ENCODE peak calls at places on chromosomes 6 and 20, in seven cellular contexts. One of them, this sample, is unnamed.

GRCh38 chr20:2756056-2756611 is 44.3 kb downstream of the CPXM1 start:
- DNase-seq in stimulated activated CD8-positive, alpha-beta memory T cell treated with anti-CD3 and anti-CD28 coated beads, Interleukin-2, amount 100 ng/mL, for 1 hour: no peak
- DNase-seq in cerebellar cortex: peak
- DNase-seq in stimulated activated CD4-positive, alpha-beta T cell treated with anti-CD3 and anti-CD28 coated beads, Interleukin-4, amount 100 ng/mL, for 24 hours: no peak
- DNase-seq in right lobe of liver: no peak
- DNase-seq in psoas muscle: no peak
- DNase-seq in HFFc6: no peak
- DNase-seq in this sample: peak

GRCh38 chr6:158629376-158630221 is 14.9 kb downstream of the DYNLT1 start:
- DNase-seq in stimulated activated CD8-positive, alpha-beta memory T cell treated with anti-CD3 and anti-CD28 coated beads, Interleukin-2, amount 100 ng/mL, for 1 hour: no peak
- DNase-seq in cerebellar cortex: no peak
- DNase-seq in stimulated activated CD4-positive, alpha-beta T cell treated with anti-CD3 and anti-CD28 coated beads, Interleukin-4, amount 100 ng/mL, for 24 hours: no peak
- DNase-seq in right lobe of liver: no peak
- DNase-seq in psoas muscle: peak
- DNase-seq in HFFc6: no peak
- DNase-seq in this sample: no peak

GRCh38 chr6:46706464-46706863 is 18.8 kb downstream of the TDRD6 start:
- DNase-seq in stimulated activated CD8-positive, alpha-beta memory T cell treated with anti-CD3 and anti-CD28 coated beads, Interleukin-2, amount 100 ng/mL, for 1 hour: no peak
- DNase-seq in cerebellar cortex: no peak
- DNase-seq in stimulated activated CD4-positive, alpha-beta T cell treated with anti-CD3 and anti-CD28 coated beads, Interleukin-4, amount 100 ng/mL, for 24 hours: no peak
- DNase-seq in right lobe of liver: no peak
- DNase-seq in psoas muscle: no peak
- DNase-seq in HFFc6: no peak
- DNase-seq in this sample: no peak

GRCh38 chr20:14888172-14888571 is 550.8 kb upstream of the FLRT3 start:
- DNase-seq in stimulated activated CD8-positive, alpha-beta memory T cell treated with anti-CD3 and anti-CD28 coated beads, Interleukin-2, amount 100 ng/mL, for 1 hour: no peak
- DNase-seq in cerebellar cortex: peak
- DNase-seq in stimulated activated CD4-positive, alpha-beta T cell treated with anti-CD3 and anti-CD28 coated beads, Interleukin-4, amount 100 ng/mL, for 24 hours: no peak
- DNase-seq in right lobe of liver: no peak
- DNase-seq in psoas muscle: no peak
- DNase-seq in HFFc6: no peak
- DNase-seq in this sample: no peak

GRCh38 chr6:33128318-33128717 is 52.5 kb downstream of the HLA-DPB1 start:
- DNase-seq in stimulated activated CD8-positive, alpha-beta memory T cell treated with anti-CD3 and anti-CD28 coated beads, Interleukin-2, amount 100 ng/mL, for 1 hour: no peak
- DNase-seq in cerebellar cortex: no peak
- DNase-seq in stimulated activated CD4-positive, alpha-beta T cell treated with anti-CD3 and anti-CD28 coated beads, Interleukin-4, amount 100 ng/mL, for 24 hours: no peak
- DNase-seq in right lobe of liver: no peak
- DNase-seq in psoas muscle: no peak
- DNase-seq in HFFc6: no peak
- DNase-seq in this sample: no peak

GRCh38 chr6:89689732-89690131 is 51.2 kb upstream of the LYRM2 start:
- DNase-seq in stimulated activated CD8-positive, alpha-beta memory T cell treated with anti-CD3 and anti-CD28 coated beads, Interleukin-2, amount 100 ng/mL, for 1 hour: no peak
- DNase-seq in cerebellar cortex: no peak
- DNase-seq in stimulated activated CD4-positive, alpha-beta T cell treated with anti-CD3 and anti-CD28 coated beads, Interleukin-4, amount 100 ng/mL, for 24 hours: no peak
- DNase-seq in right lobe of liver: no peak
- DNase-seq in psoas muscle: no peak
- DNase-seq in HFFc6: no peak
- DNase-seq in this sample: no peak

GRCh38 chr20:48748556-48748955 is 79.2 kb downstream of the PREX1 start:
- DNase-seq in stimulated activated CD8-positive, alpha-beta memory T cell treated with anti-CD3 and anti-CD28 coated beads, Interleukin-2, amount 100 ng/mL, for 1 hour: no peak
- DNase-seq in cerebellar cortex: no peak
- DNase-seq in stimulated activated CD4-positive, alpha-beta T cell treated with anti-CD3 and anti-CD28 coated beads, Interleukin-4, amount 100 ng/mL, for 24 hours: no peak
- DNase-seq in right lobe of liver: no peak
- DNase-seq in psoas muscle: no peak
- DNase-seq in HFFc6: no peak
- DNase-seq in this sample: no peak

GRCh38 chr20:37378785-37379598 is 33.1 kb downstream of the SRC start:
- DNase-seq in stimulated activated CD8-positive, alpha-beta memory T cell treated with anti-CD3 and anti-CD28 coated beads, Interleukin-2, amount 100 ng/mL, for 1 hour: no peak
- DNase-seq in cerebellar cortex: no peak
- DNase-seq in stimulated activated CD4-positive, alpha-beta T cell treated with anti-CD3 and anti-CD28 coated beads, Interleukin-4, amount 100 ng/mL, for 24 hours: no peak
- DNase-seq in right lobe of liver: no peak
- DNase-seq in psoas muscle: peak
- DNase-seq in HFFc6: no peak
- DNase-seq in this sample: no peak

GRCh38 chr6:3987072-3987471 is 91.9 kb downstream of the FAM217A start:
- DNase-seq in stimulated activated CD8-positive, alpha-beta memory T cell treated with anti-CD3 and anti-CD28 coated beads, Interleukin-2, amount 100 ng/mL, for 1 hour: no peak
- DNase-seq in cerebellar cortex: no peak
- DNase-seq in stimulated activated CD4-positive, alpha-beta T cell treated with anti-CD3 and anti-CD28 coated beads, Interleukin-4, amount 100 ng/mL, for 24 hours: no peak
- DNase-seq in right lobe of liver: no peak
- DNase-seq in psoas muscle: no peak
- DNase-seq in HFFc6: peak
- DNase-seq in this sample: no peak

GRCh38 chr6:134675110-134676038 is 274.5 kb downstream of the ALDH8A1 start:
- DNase-seq in stimulated activated CD8-positive, alpha-beta memory T cell treated with anti-CD3 and anti-CD28 coated beads, Interleukin-2, amount 100 ng/mL, for 1 hour: no peak
- DNase-seq in cerebellar cortex: peak
- DNase-seq in stimulated activated CD4-positive, alpha-beta T cell treated with anti-CD3 and anti-CD28 coated beads, Interleukin-4, amount 100 ng/mL, for 24 hours: no peak
- DNase-seq in right lobe of liver: no peak
- DNase-seq in psoas muscle: no peak
- DNase-seq in HFFc6: no peak
- DNase-seq in this sample: no peak

GRCh38 chr20:58902003-58902402 is 49.5 kb downstream of the GNAS start:
- DNase-seq in stimulated activated CD8-positive, alpha-beta memory T cell treated with anti-CD3 and anti-CD28 coated beads, Interleukin-2, amount 100 ng/mL, for 1 hour: no peak
- DNase-seq in cerebellar cortex: no peak
- DNase-seq in stimulated activated CD4-positive, alpha-beta T cell treated with anti-CD3 and anti-CD28 coated beads, Interleukin-4, amount 100 ng/mL, for 24 hours: no peak
- DNase-seq in right lobe of liver: no peak
- DNase-seq in psoas muscle: no peak
- DNase-seq in HFFc6: no peak
- DNase-seq in this sample: no peak

GRCh38 chr20:10217517-10218410 is 866 bp upstream of the SNAP25 start:
- DNase-seq in stimulated activated CD8-positive, alpha-beta memory T cell treated with anti-CD3 and anti-CD28 coated beads, Interleukin-2, amount 100 ng/mL, for 1 hour: no peak
- DNase-seq in cerebellar cortex: peak
- DNase-seq in stimulated activated CD4-positive, alpha-beta T cell treated with anti-CD3 and anti-CD28 coated beads, Interleukin-4, amount 100 ng/mL, for 24 hours: peak
- DNase-seq in right lobe of liver: no peak
- DNase-seq in psoas muscle: no peak
- DNase-seq in HFFc6: no peak
- DNase-seq in this sample: no peak

GRCh38 chr6:155273438-155273837 is 9.6 kb downstream of the CLDN20 start:
- DNase-seq in stimulated activated CD8-positive, alpha-beta memory T cell treated with anti-CD3 and anti-CD28 coated beads, Interleukin-2, amount 100 ng/mL, for 1 hour: no peak
- DNase-seq in cerebellar cortex: no peak
- DNase-seq in stimulated activated CD4-positive, alpha-beta T cell treated with anti-CD3 and anti-CD28 coated beads, Interleukin-4, amount 100 ng/mL, for 24 hours: no peak
- DNase-seq in right lobe of liver: no peak
- DNase-seq in psoas muscle: no peak
- DNase-seq in HFFc6: peak
- DNase-seq in this sample: no peak

GRCh38 chr20:61853073-61854005 is 212.3 kb downstream of the TAF4 start:
- DNase-seq in stimulated activated CD8-positive, alpha-beta memory T cell treated with anti-CD3 and anti-CD28 coated beads, Interleukin-2, amount 100 ng/mL, for 1 hour: no peak
- DNase-seq in cerebellar cortex: no peak
- DNase-seq in stimulated activated CD4-positive, alpha-beta T cell treated with anti-CD3 and anti-CD28 coated beads, Interleukin-4, amount 100 ng/mL, for 24 hours: no peak
- DNase-seq in right lobe of liver: no peak
- DNase-seq in psoas muscle: no peak
- DNase-seq in HFFc6: no peak
- DNase-seq in this sample: no peak

GRCh38 chr6:21846541-21847451 is 253.2 kb downstream of the SOX4 start:
- DNase-seq in stimulated activated CD8-positive, alpha-beta memory T cell treated with anti-CD3 and anti-CD28 coated beads, Interleukin-2, amount 100 ng/mL, for 1 hour: no peak
- DNase-seq in cerebellar cortex: no peak
- DNase-seq in stimulated activated CD4-positive, alpha-beta T cell treated with anti-CD3 and anti-CD28 coated beads, Interleukin-4, amount 100 ng/mL, for 24 hours: no peak
- DNase-seq in right lobe of liver: no peak
- DNase-seq in psoas muscle: no peak
- DNase-seq in HFFc6: no peak
- DNase-seq in this sample: no peak

GRCh38 chr6:137731600-137731959 is 135.5 kb upstream of the TNFAIP3 start:
- DNase-seq in stimulated activated CD8-positive, alpha-beta memory T cell treated with anti-CD3 and anti-CD28 coated beads, Interleukin-2, amount 100 ng/mL, for 1 hour: no peak
- DNase-seq in cerebellar cortex: no peak
- DNase-seq in stimulated activated CD4-positive, alpha-beta T cell treated with anti-CD3 and anti-CD28 coated beads, Interleukin-4, amount 100 ng/mL, for 24 hours: no peak
- DNase-seq in right lobe of liver: no peak
- DNase-seq in psoas muscle: no peak
- DNase-seq in HFFc6: no peak
- DNase-seq in this sample: peak

GRCh38 chr6:13288481-13288880 is 39.9 kb downstream of the TBC1D7 start:
- DNase-seq in stimulated activated CD8-positive, alpha-beta memory T cell treated with anti-CD3 and anti-CD28 coated beads, Interleukin-2, amount 100 ng/mL, for 1 hour: no peak
- DNase-seq in cerebellar cortex: no peak
- DNase-seq in stimulated activated CD4-positive, alpha-beta T cell treated with anti-CD3 and anti-CD28 coated beads, Interleukin-4, amount 100 ng/mL, for 24 hours: no peak
- DNase-seq in right lobe of liver: no peak
- DNase-seq in psoas muscle: no peak
- DNase-seq in HFFc6: no peak
- DNase-seq in this sample: no peak

GRCh38 chr6:85751374-85752055 is 108.8 kb upstream of the SYNCRIP start:
- DNase-seq in stimulated activated CD8-positive, alpha-beta memory T cell treated with anti-CD3 and anti-CD28 coated beads, Interleukin-2, amount 100 ng/mL, for 1 hour: no peak
- DNase-seq in cerebellar cortex: no peak
- DNase-seq in stimulated activated CD4-positive, alpha-beta T cell treated with anti-CD3 and anti-CD28 coated beads, Interleukin-4, amount 100 ng/mL, for 24 hours: no peak
- DNase-seq in right lobe of liver: no peak
- DNase-seq in psoas muscle: no peak
- DNase-seq in HFFc6: no peak
- DNase-seq in this sample: no peak

GRCh38 chr20:33914871-33915270 is 78.8 kb upstream of the RALY start:
- DNase-seq in stimulated activated CD8-positive, alpha-beta memory T cell treated with anti-CD3 and anti-CD28 coated beads, Interleukin-2, amount 100 ng/mL, for 1 hour: no peak
- DNase-seq in cerebellar cortex: no peak
- DNase-seq in stimulated activated CD4-positive, alpha-beta T cell treated with anti-CD3 and anti-CD28 coated beads, Interleukin-4, amount 100 ng/mL, for 24 hours: peak
- DNase-seq in right lobe of liver: no peak
- DNase-seq in psoas muscle: no peak
- DNase-seq in HFFc6: peak
- DNase-seq in this sample: peak

GRCh38 chr6:25050356-25050755 is 114.6 kb upstream of the RIPOR2 start:
- DNase-seq in stimulated activated CD8-positive, alpha-beta memory T cell treated with anti-CD3 and anti-CD28 coated beads, Interleukin-2, amount 100 ng/mL, for 1 hour: peak
- DNase-seq in cerebellar cortex: no peak
- DNase-seq in stimulated activated CD4-positive, alpha-beta T cell treated with anti-CD3 and anti-CD28 coated beads, Interleukin-4, amount 100 ng/mL, for 24 hours: peak
- DNase-seq in right lobe of liver: no peak
- DNase-seq in psoas muscle: no peak
- DNase-seq in HFFc6: peak
- DNase-seq in this sample: no peak

GRCh38 chr6:79430913-79431312 is 106.3 kb downstream of the LCA5 start:
- DNase-seq in stimulated activated CD8-positive, alpha-beta memory T cell treated with anti-CD3 and anti-CD28 coated beads, Interleukin-2, amount 100 ng/mL, for 1 hour: no peak
- DNase-seq in cerebellar cortex: no peak
- DNase-seq in stimulated activated CD4-positive, alpha-beta T cell treated with anti-CD3 and anti-CD28 coated beads, Interleukin-4, amount 100 ng/mL, for 24 hours: no peak
- DNase-seq in right lobe of liver: no peak
- DNase-seq in psoas muscle: no peak
- DNase-seq in HFFc6: no peak
- DNase-seq in this sample: no peak

GRCh38 chr20:31475032-31475431 is at the start of the genes DEFB124 and REM1:
- DNase-seq in stimulated activated CD8-positive, alpha-beta memory T cell treated with anti-CD3 and anti-CD28 coated beads, Interleukin-2, amount 100 ng/mL, for 1 hour: no peak
- DNase-seq in cerebellar cortex: no peak
- DNase-seq in stimulated activated CD4-positive, alpha-beta T cell treated with anti-CD3 and anti-CD28 coated beads, Interleukin-4, amount 100 ng/mL, for 24 hours: no peak
- DNase-seq in right lobe of liver: no peak
- DNase-seq in psoas muscle: peak
- DNase-seq in HFFc6: no peak
- DNase-seq in this sample: no peak

GRCh38 chr20:32078777-32079176 is 26.7 kb downstream of the HCK start:
- DNase-seq in stimulated activated CD8-positive, alpha-beta memory T cell treated with anti-CD3 and anti-CD28 coated beads, Interleukin-2, amount 100 ng/mL, for 1 hour: no peak
- DNase-seq in cerebellar cortex: no peak
- DNase-seq in stimulated activated CD4-positive, alpha-beta T cell treated with anti-CD3 and anti-CD28 coated beads, Interleukin-4, amount 100 ng/mL, for 24 hours: no peak
- DNase-seq in right lobe of liver: no peak
- DNase-seq in psoas muscle: no peak
- DNase-seq in HFFc6: no peak
- DNase-seq in this sample: no peak

This sample was measured in HT-29.